ENCODE peak calls at places on chromosomes 1 and 21, in six cellular contexts. Z is endothelial cell, X is WTC11, N is HCT116, S is fibroblast of the aortic adventitia, V is astrocyte of the spinal cord. O is an unnamed sample.

GRCh38 chr1:193448682-193449461 is 262.5 kb upstream of the B3GALT2 start:
- DNase-seq in Z (no peak), X (no peak), N (no peak), S (no peak), V (no peak), O (no peak)

GRCh38 chr1:47903723-47904122 is 93.5 kb downstream of the TRABD2B start:
- DNase-seq in Z (no peak), X (no peak), N (no peak), S (no peak), V (no peak), O (no peak)

GRCh38 chr1:175192111-175192629 is 406 bp downstream of the KIAA0040 start:
- DNase-seq in Z (no peak), X (peak), N (no peak), S (peak), V (peak), O (peak)

GRCh38 chr1:87888456-87888855 is 559.8 kb downstream of the LMO4 start:
- DNase-seq in Z (no peak), X (no peak), N (no peak), S (no peak), V (no peak), O (no peak)

GRCh38 chr1:54407957-54408700 is 1.9 kb upstream of the SSBP3 start:
- DNase-seq in Z (no peak), X (no peak), N (peak), S (peak), V (peak), O (no peak)

GRCh38 chr1:61951731-61952585 is 209.7 kb downstream of the PATJ start:
- DNase-seq in Z (no peak), X (no peak), N (no peak), S (peak), V (peak), O (no peak)

GRCh38 chr1:165686121-165686970 is 12.0 kb downstream of the ALDH9A1 start:
- DNase-seq in Z (no peak), X (peak), N (no peak), S (no peak), V (no peak), O (no peak)

GRCh38 chr1:224799083-224799482 is 130.4 kb upstream of the DNAH14 start:
- DNase-seq in Z (no peak), X (no peak), N (no peak), S (no peak), V (no peak), O (no peak)

GRCh38 chr21:46112731-46113215 is 14.9 kb downstream of the COL6A2 start:
- DNase-seq in Z (no peak), X (no peak), N (no peak), S (no peak), V (no peak), O (no peak)

GRCh38 chr1:61825398-61825797 is 83.1 kb downstream of the PATJ start:
- DNase-seq in Z (no peak), X (no peak), N (no peak), S (no peak), V (peak), O (no peak)

GRCh38 chr1:108808438-108808837 is 48.5 kb downstream of the AKNAD1 start:
- DNase-seq in Z (no peak), X (no peak), N (no peak), S (no peak), V (no peak), O (no peak)

GRCh38 chr1:76164165-76164564 is 89.6 kb downstream of the ST6GALNAC3 start:
- DNase-seq in Z (no peak), X (no peak), N (no peak), S (no peak), V (no peak), O (no peak)

GRCh38 chr1:246836169-246836568 is 95.6 kb downstream of the AHCTF1 start:
- DNase-seq in Z (no peak), X (no peak), N (no peak), S (peak), V (no peak), O (no peak)

GRCh38 chr1:41155105-41155504 is 87.0 kb downstream of the SCMH1 start:
- DNase-seq in Z (no peak), X (no peak), N (no peak), S (no peak), V (no peak), O (no peak)

GRCh38 chr1:20483098-20483832 is 2.7 kb downstream of the CAMK2N1 start:
- DNase-seq in Z (no peak), X (no peak), N (no peak), S (no peak), V (no peak), O (no peak)

GRCh38 chr1:184982002-184982954 is 8.0 kb upstream of the NIBAN1 start:
- DNase-seq in Z (peak), X (peak), N (peak), S (peak), V (peak), O (peak)

GRCh38 chr21:42058631-42059111 is 12.4 kb upstream of the UMODL1 start:
- DNase-seq in Z (no peak), X (no peak), N (no peak), S (no peak), V (no peak), O (no peak)

GRCh38 chr1:208178091-208178529 is 66.1 kb downstream of the PLXNA2 start:
- DNase-seq in Z (no peak), X (no peak), N (no peak), S (no peak), V (no peak), O (no peak)

GRCh38 chr1:43868741-43869067 is 64.9 kb upstream of the ARTN start:
- DNase-seq in Z (no peak), X (no peak), N (no peak), S (peak), V (peak), O (no peak)

GRCh38 chr1:22030473-22030872 is 22.0 kb upstream of the CDC42 start:
- DNase-seq in Z (no peak), X (no peak), N (no peak), S (no peak), V (no peak), O (no peak)

GRCh38 chr1:246078888-246079252 is 428.2 kb downstream of the SMYD3 start:
- DNase-seq in Z (no peak), X (no peak), N (no peak), S (no peak), V (no peak), O (no peak)

GRCh38 chr1:116433283-116434257 is 60.5 kb downstream of the ATP1A1 start:
- DNase-seq in Z (no peak), X (no peak), N (no peak), S (no peak), V (peak), O (no peak)

GRCh38 chr21:29193907-29194306 is 63.5 kb downstream of the MAP3K7CL start:
- DNase-seq in Z (no peak), X (no peak), N (no peak), S (no peak), V (no peak), O (no peak)

GRCh38 chr1:68594851-68595250 is 98.0 kb upstream of the DEPDC1 start:
- DNase-seq in Z (no peak), X (no peak), N (no peak), S (no peak), V (no peak), O (no peak)

GRCh38 chr1:229025576-229025975 is 245.3 kb upstream of the RAB4A start:
- DNase-seq in Z (no peak), X (no peak), N (no peak), S (no peak), V (no peak), O (no peak)
- TF ChIP-seq CTCF in Z (no peak), X (no peak), N (no peak), S (no peak), V (no peak), O (no peak)

DNA sequence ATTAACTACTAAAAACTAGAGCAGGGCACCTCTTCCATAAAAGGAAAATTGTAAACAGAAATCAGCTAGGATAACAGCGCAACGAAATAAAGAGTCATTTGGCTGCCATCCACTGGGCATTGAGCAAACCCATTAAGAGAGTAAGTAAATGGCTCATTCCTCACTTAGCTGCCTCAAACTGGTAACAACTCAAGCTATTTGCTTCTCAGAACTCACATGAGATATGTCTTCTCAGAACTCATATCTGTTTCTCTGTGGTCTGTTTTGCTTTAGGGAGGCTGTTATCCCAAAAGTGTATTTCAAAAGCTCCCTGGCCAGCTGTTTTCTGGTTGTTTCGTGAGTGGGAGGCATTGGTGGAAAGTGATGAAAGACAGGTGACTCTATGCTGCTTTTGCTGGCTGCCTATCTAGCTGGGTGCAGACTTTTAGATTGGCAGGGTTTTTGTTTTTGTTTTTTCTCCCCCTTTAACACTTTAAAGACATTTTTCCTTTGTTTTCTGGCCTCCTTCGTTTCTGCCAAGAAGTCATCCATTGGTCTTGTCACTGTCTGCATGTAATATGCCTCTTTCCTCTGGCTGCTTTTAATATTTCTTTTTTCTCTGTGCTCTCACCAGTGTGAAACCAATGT is 269.2 kb upstream of the RGS18 start:
- DNase-seq in Z (no peak), X (no peak), N (no peak), S (peak), V (no peak), O (no peak)
- TF ChIP-seq CTCF in Z (no peak), X (no peak), N (no peak), S (no peak), V (no peak), O (no peak)

DNA sequence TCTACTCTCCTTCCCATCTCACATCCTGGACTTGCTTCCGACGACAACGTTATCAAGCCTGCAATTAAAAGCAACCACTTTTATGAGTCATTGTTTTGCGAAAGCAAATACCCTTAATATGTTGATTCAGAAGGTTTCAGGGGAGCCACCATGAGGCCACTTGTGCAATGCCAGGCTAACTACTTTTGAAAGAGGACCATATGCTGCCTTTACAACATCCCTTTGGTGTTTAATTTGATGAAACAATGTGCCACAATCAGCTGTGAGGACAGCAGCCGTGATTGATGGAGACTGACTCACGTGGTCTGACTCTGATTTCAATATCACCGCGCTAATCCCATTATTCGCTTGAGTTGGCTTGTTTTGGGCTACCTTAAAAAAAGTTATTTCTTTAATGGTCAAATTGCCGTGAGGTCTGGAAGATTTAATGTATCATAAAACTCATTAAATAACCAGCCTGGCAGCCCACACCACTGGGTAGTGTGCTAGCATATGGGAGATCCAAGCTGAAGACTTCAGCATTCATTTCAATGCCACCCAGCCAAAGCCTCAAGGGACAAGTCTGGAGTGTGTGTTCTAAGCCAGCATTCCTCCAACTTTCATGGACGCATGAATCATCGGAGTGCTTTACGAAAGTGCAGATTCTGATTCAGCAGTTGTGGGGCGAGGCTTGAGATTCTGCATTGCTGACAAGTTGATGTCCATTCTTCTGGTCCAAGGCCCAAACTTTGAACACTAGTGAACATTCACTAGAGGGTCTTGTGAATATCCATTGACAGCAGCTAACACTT is 73.3 kb upstream of the PAXBP1 start:
- DNase-seq in Z (no peak), X (no peak), N (peak), S (peak), V (peak), O (no peak)
- TF ChIP-seq CTCF in Z (no peak), X (no peak), N (peak), S (peak), V (peak), O (no peak)

DNA sequence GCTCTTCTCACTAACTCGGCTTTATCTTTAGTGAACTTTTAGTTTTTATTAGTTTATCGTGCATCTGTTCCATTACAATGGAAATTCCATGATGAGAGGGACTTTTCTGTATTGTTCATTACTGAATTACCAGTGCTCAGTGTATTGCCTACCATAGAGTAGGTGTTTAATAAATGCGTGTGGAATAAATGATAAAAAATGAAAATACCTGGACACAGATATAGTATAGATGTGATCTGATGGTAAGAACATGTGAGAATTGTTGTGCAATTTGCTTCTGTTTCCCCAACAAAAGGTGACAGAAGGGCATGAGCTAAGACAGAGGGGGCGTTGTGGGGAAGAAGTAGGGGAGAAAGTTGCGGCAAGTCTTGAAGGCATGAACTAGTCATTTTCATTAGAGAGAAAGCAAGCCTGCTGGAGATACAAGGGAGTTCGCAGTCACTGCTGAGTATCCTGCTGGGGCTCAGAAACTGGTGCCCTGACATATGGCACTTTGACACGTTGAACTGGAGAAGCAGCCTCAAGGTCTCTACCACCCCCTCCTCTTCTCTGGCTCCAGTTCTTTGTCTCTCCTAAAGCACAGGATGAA is 5.6 kb upstream of the COG2 start:
- DNase-seq in Z (no peak), X (no peak), N (no peak), S (no peak), V (no peak), O (no peak)
- TF ChIP-seq CTCF in Z (no peak), X (no peak), N (no peak), S (no peak), V (no peak), O (no peak)

DNA sequence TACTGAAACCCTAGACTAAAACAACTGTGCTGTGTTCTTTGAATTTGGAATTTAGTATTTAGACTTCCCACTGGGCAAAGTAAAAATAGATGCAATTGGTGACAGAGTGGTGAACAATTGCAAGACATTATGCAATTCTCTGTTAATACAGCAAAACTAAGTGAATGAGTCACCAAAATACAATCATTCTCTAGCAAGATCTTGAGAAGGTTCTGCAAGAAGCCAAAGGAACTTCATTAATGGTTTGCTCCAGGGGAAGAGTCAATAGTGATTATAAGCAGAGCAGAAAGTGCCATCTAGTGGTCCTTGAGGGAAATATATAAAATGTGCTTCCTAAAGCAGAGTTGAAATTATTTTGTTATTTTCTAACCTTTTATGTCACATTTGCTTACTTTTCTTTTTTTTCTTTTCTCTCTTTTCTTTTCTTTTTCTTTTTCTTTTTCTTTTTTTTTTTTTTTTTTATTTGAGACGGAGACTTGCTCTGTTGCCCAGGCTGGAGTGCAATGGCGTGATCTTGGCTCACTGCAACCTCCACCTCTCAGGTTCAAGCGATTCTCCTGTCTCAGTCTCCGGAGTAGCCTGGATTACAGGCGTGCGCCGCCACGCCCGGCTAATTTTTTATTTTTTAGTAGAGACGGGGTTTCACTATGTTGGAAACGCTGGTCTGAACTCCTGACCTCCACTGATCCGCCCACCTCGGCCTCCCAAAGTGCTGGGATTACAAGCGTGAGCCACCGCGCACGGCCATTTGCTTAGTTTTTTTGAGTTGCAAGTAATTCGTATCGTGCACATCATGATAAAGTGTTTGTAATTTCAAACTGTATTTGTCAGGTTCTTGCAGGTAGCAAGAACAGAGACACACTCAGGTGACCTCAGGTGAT is 99.2 kb downstream of the CTH start:
- DNase-seq in Z (no peak), X (no peak), N (peak), S (peak), V (peak), O (no peak)
- TF ChIP-seq CTCF in Z (peak), X (peak), N (peak), S (peak), V (peak), O (peak)

DNA sequence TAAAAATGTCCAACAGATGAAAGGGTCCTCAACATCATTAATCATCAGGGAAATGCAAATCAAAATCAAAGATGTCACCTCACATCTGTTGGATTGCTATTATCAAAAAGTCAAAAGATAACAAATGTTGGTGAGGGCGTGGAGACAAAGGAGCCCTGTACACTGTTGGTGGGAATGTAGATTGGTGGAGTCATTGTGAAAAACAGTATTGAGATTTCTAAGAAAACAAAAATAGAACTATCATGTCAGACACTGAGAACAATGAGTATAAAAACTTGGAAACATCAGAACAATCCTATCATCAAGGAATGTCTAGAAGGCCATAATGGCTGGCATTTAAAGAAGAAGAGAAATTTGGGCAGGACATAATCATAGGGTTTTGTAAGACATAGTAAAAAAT is 209.2 kb upstream of the PTGFR start:
- DNase-seq in Z (no peak), X (no peak), N (no peak), S (peak), V (no peak), O (no peak)
- TF ChIP-seq CTCF in Z (no peak), X (no peak), N (no peak), S (no peak), V (no peak), O (no peak)

DNA sequence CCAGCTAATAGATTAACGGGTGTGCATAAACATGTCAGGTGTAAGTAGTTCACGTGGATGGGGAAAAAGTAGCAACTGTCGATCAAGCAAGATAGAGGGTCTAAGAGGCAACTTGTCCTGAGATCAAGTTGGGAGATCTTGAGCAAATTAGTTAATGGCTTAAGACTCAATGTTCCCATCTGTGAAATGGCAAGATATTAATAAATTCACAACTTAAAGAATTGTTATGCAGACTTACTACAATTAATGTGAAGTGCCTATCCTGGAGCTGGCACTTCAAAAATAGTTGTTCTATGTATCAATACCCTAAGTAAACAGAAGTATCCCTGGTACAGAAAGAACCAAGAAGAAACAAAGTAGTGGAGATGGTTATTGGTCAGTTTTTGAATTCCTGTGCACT is 312.4 kb downstream of the ASTN1 start:
- DNase-seq in Z (no peak), X (no peak), N (no peak), S (no peak), V (no peak), O (no peak)
- TF ChIP-seq CTCF in Z (no peak), X (no peak), N (no peak), S (no peak), V (no peak), O (no peak)

GRCh38 chr1:235945775-235946565 is 79.3 kb upstream of the LYST start:
- DNase-seq in Z (no peak), X (no peak), N (no peak), S (no peak), V (no peak), O (no peak)

GRCh38 chr1:235947989-235948388 is 81.3 kb upstream of the LYST start:
- DNase-seq in Z (no peak), X (no peak), N (no peak), S (no peak), V (no peak), O (peak)

GRCh38 chr1:235948774-235949427 is 82.2 kb upstream of the LYST start:
- DNase-seq in Z (no peak), X (no peak), N (no peak), S (no peak), V (no peak), O (no peak)

GRCh38 chr1:235943581-235944114 is 76.9 kb upstream of the LYST start:
- DNase-seq in Z (no peak), X (no peak), N (no peak), S (peak), V (peak), O (no peak)

DNA sequence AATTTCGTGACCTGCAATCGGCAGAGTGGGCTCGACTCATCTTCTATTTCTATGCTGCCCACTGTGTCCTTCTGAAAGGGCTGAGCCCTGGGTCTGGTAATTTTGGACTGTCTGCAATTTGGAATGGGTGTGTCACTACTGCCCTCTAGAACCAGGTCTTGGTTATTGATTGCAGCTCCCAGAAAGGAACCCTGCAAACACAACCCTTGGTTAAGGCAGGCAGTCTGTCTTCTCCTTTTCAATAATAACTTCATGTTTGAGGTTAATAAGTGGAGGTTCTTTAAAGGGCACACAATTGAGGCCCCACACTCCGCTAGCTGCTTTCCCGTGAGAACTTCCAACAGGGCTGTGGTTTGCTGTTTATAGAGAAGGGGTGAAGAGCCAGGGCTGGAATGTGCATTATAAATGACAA is 79.9 kb upstream of the LYST start:
- DNase-seq in Z (no peak), X (no peak), N (no peak), S (peak), V (peak), O (no peak)
- TF ChIP-seq CTCF in Z (no peak), X (no peak), N (no peak), S (peak), V (peak), O (no peak)

GRCh38 chr1:35112668-35113067 is 33.5 kb downstream of the ZMYM1 start:
- DNase-seq in Z (no peak), X (no peak), N (no peak), S (peak), V (no peak), O (no peak)
- TF ChIP-seq CTCF in Z (peak), X (no peak), N (peak), S (no peak), V (no peak), O (no peak)